ENCODE peak calls at places on chromosome 13, in four cellular contexts. One of them, this sample, is unnamed.
A peak's percentile ranks its signal among the peaks of the same experiment; 100 is the strongest.

GRCh38 chr13:98997738-98998641 is 20.1 kb upstream of the DOCK9 start:
- DNase-seq in HepG2: no peak
- DNase-seq in GM12878: no peak
- DNase-seq in K562: no peak
- DNase-seq in this sample: no peak

GRCh38 chr13:110278859-110279258 is 28.1 kb downstream of the COL4A1 start:
- DNase-seq in K562: no peak
- DNase-seq in GM12878: no peak
- DNase-seq in HepG2: no peak
- DNase-seq in this sample: no peak

GRCh38 chr13:109569938-109570711 is 216.3 kb downstream of the IRS2 start:
- DNase-seq in HepG2: no peak
- DNase-seq in K562: no peak
- DNase-seq in GM12878: peak; percentile 8
- DNase-seq in this sample: no peak

GRCh38 chr13:106163426-106163825 is 372.0 kb downstream of the EFNB2 start:
- DNase-seq in K562: no peak
- DNase-seq in GM12878: no peak
- DNase-seq in HepG2: no peak
- DNase-seq in this sample: peak; percentile 49

GRCh38 chr13:50012396-50013169 is 2.7 kb upstream of the KCNRG start:
- DNase-seq in GM12878: no peak
- DNase-seq in K562: no peak
- DNase-seq in HepG2: no peak
- DNase-seq in this sample: no peak

GRCh38 chr13:50365683-50366391 is 350.6 kb downstream of the KCNRG start:
- DNase-seq in HepG2: peak; percentile 61
- DNase-seq in GM12878: peak; percentile 67
- DNase-seq in K562: no peak
- DNase-seq in this sample: peak; percentile 79

GRCh38 chr13:97434417-97435296 is 688 bp downstream of the RAP2A start:
- DNase-seq in HepG2: no peak
- DNase-seq in K562: no peak
- DNase-seq in GM12878: no peak
- DNase-seq in this sample: peak; percentile 59

GRCh38 chr13:100550433-100550832 is 38.2 kb downstream of the GGACT start:
- DNase-seq in GM12878: no peak
- DNase-seq in HepG2: no peak
- DNase-seq in K562: no peak
- DNase-seq in this sample: no peak

GRCh38 chr13:113548778-113549621 is 35.6 kb upstream of the TFDP1 start:
- DNase-seq in GM12878: no peak
- DNase-seq in HepG2: no peak
- DNase-seq in K562: peak; percentile 27
- DNase-seq in this sample: no peak

GRCh38 chr13:47437411-47437810 is 540.6 kb upstream of the HTR2A start:
- DNase-seq in HepG2: no peak
- DNase-seq in GM12878: no peak
- DNase-seq in K562: no peak
- DNase-seq in this sample: no peak

GRCh38 chr13:93397619-93398018 is 171.0 kb downstream of the GPC6 start:
- DNase-seq in GM12878: no peak
- DNase-seq in HepG2: no peak
- DNase-seq in K562: no peak
- DNase-seq in this sample: no peak

GRCh38 chr13:108003626-108004025 is 211.7 kb downstream of the LIG4 start:
- DNase-seq in HepG2: no peak
- DNase-seq in GM12878: no peak
- DNase-seq in K562: no peak
- DNase-seq in this sample: no peak

GRCh38 chr13:51156666-51157065 is 45.6 kb upstream of the C13orf42 start:
- DNase-seq in HepG2: no peak
- DNase-seq in K562: no peak
- DNase-seq in GM12878: no peak
- DNase-seq in this sample: no peak

GRCh38 chr13:77478645-77478997 is 56.9 kb upstream of the SCEL start:
- DNase-seq in GM12878: no peak
- DNase-seq in HepG2: no peak
- DNase-seq in K562: no peak
- DNase-seq in this sample: no peak

GRCh38 chr13:95185851-95186250 is 115.4 kb downstream of the ABCC4 start:
- DNase-seq in K562: no peak
- DNase-seq in HepG2: no peak
- DNase-seq in GM12878: no peak
- DNase-seq in this sample: no peak

GRCh38 chr13:110116072-110116487 is 190.9 kb downstream of the COL4A1 start:
- DNase-seq in HepG2: peak; percentile 4
- DNase-seq in GM12878: no peak
- DNase-seq in K562: peak; percentile 74
- DNase-seq in this sample: peak; percentile 59

GRCh38 chr13:84126671-84127171 is 244.4 kb upstream of the SLITRK1 start:
- DNase-seq in HepG2: no peak
- DNase-seq in K562: no peak
- DNase-seq in GM12878: peak; percentile 20
- DNase-seq in this sample: no peak

GRCh38 chr13:69935043-69935442 is 172.6 kb upstream of the ATXN8OS start:
- DNase-seq in HepG2: peak; percentile 5
- DNase-seq in K562: peak; percentile 3
- DNase-seq in GM12878: no peak
- DNase-seq in this sample: no peak

GRCh38 chr13:46173656-46174055 is 8.3 kb downstream of the LCP1 start:
- DNase-seq in K562: no peak
- DNase-seq in HepG2: no peak
- DNase-seq in GM12878: no peak
- DNase-seq in this sample: no peak

GRCh38 chr13:107035778-107036177 is 467.8 kb upstream of the ARGLU1 start:
- DNase-seq in GM12878: no peak
- DNase-seq in K562: no peak
- DNase-seq in HepG2: no peak
- DNase-seq in this sample: no peak

GRCh38 chr13:109610517-109610916 is 175.9 kb downstream of the IRS2 start:
- DNase-seq in GM12878: no peak
- DNase-seq in K562: peak; percentile 5
- DNase-seq in HepG2: no peak
- DNase-seq in this sample: no peak

GRCh38 chr13:36244990-36245389 is 30.6 kb upstream of the SOHLH2 start:
- DNase-seq in K562: no peak
- DNase-seq in GM12878: no peak
- DNase-seq in HepG2: no peak
- DNase-seq in this sample: no peak

GRCh38 chr13:48412881-48413351 is at the start of gene LPAR6:
- DNase-seq in GM12878: no peak
- DNase-seq in K562: no peak
- DNase-seq in HepG2: peak; percentile 95
- DNase-seq in this sample: peak; percentile 88

GRCh38 chr13:95656386-95657015 is 12.0 kb upstream of the DZIP1 start:
- DNase-seq in GM12878: no peak
- DNase-seq in HepG2: no peak
- DNase-seq in K562: no peak
- DNase-seq in this sample: no peak

GRCh38 chr13:31927219-31927653 is 104.3 kb upstream of the FRY start:
- DNase-seq in K562: no peak
- DNase-seq in HepG2: peak; percentile 19
- DNase-seq in GM12878: no peak
- DNase-seq in this sample: no peak

GRCh38 chr13:70729369-70729768 is 621.1 kb upstream of the KLHL1 start:
- DNase-seq in K562: no peak
- DNase-seq in HepG2: no peak
- DNase-seq in GM12878: no peak
- DNase-seq in this sample: no peak

GRCh38 chr13:48069573-48069972 is 25.3 kb downstream of the MED4 start:
- DNase-seq in GM12878: no peak
- DNase-seq in K562: no peak
- DNase-seq in HepG2: no peak
- DNase-seq in this sample: no peak

GRCh38 chr13:25777509-25777908 is 274.3 kb downstream of the SHISA2 start:
- DNase-seq in K562: no peak
- DNase-seq in HepG2: no peak
- DNase-seq in GM12878: no peak
- DNase-seq in this sample: no peak

GRCh38 chr13:109781384-109782065 is 4.9 kb downstream of the IRS2 start:
- DNase-seq in HepG2: no peak
- DNase-seq in GM12878: no peak
- DNase-seq in K562: no peak
- DNase-seq in this sample: no peak

GRCh38 chr13:114082849-114083645 is 49.4 kb downstream of the RASA3 start:
- DNase-seq in K562: no peak
- DNase-seq in GM12878: no peak
- DNase-seq in HepG2: no peak
- DNase-seq in this sample: no peak

GRCh38 chr13:26786651-26787295 is 26.2 kb upstream of the GPR12 start:
- DNase-seq in HepG2: no peak
- DNase-seq in K562: no peak
- DNase-seq in GM12878: no peak
- DNase-seq in this sample: no peak
- H3K9ac ChIP-seq in HepG2: no peak overlapping the region
- H3K9ac ChIP-seq in K562: no peak overlapping the region
- H3K9ac ChIP-seq in GM12878: no peak overlapping the region
- H3K9ac ChIP-seq in this sample: no peak overlapping the region

GRCh38 chr13:67221630-67222226 is 8.4 kb downstream of the PCDH9 start:
- DNase-seq in GM12878: no peak
- DNase-seq in HepG2: no peak
- DNase-seq in K562: no peak
- DNase-seq in this sample: no peak
- H3K4me1 ChIP-seq in GM12878: no peaks in the 10 kb centered on the region
- H3K4me1 ChIP-seq in HepG2: no peaks in the 10 kb centered on the region
- H3K4me1 ChIP-seq in K562: no peaks in the 10 kb centered on the region
- H3K4me1 ChIP-seq in this sample: peaks cover 10% of the 10 kb centered on the region

GRCh38 chr13:23969672-23970071 is 72.4 kb upstream of the C1QTNF9B start:
- DNase-seq in GM12878: no peak
- DNase-seq in K562: no peak
- DNase-seq in HepG2: peak; percentile 49
- DNase-seq in this sample: no peak

GRCh38 chr13:23966221-23966690 is 69.0 kb upstream of the C1QTNF9B start:
- DNase-seq in K562: no peak
- DNase-seq in GM12878: no peak
- DNase-seq in HepG2: no peak
- DNase-seq in this sample: no peak

GRCh38 chr13:23963947-23964346 is 66.6 kb upstream of the C1QTNF9B start:
- DNase-seq in K562: no peak
- DNase-seq in GM12878: no peak
- DNase-seq in HepG2: no peak
- DNase-seq in this sample: no peak

GRCh38 chr13:23965346-23965745 is 68.0 kb upstream of the C1QTNF9B start:
- DNase-seq in HepG2: no peak
- DNase-seq in GM12878: no peak
- DNase-seq in K562: no peak
- DNase-seq in this sample: no peak

DNA sequence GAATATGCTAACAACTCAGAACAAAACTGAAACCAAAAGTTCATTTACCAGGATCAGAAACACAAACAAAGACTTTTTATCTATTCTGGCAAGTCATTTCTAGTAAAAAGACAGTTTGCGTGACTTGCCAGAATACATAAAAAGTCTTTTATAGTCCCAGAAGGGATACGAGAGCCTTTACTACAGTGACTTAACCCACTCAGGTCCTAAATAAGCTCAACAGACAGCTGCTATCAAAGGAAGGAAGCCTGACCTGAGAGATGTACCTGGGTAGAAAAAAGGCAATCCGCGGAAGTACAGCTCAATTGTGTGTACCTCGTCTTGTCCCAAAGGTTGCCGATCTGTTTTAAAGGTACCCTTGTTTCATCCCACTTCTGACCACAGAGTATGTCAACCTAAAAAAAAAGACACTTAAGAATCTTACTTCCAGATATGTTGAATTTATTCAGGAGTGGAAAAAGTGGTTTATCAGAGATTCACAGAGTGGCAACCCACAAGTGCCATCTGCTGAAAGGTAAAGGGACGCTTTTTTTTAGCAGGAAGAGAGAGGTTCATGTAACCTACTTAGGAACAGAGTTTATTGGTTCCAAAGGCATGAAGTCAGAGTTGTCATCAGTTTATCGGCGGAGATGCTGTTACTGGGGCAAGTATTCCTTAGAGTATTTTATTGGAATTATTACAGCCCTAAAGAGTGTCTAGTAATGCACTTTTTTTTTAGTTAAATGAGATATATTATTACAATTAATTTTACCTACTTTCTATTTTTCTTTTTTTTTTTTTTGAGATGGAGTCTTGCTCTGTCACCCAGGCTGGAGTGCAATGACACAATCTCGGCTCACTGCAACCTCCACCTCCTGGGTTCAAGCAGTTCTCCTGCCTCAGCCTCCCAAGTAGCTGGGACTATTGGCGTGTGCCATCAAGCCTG is 69.7 kb upstream of the C1QTNF9B start:
- DNase-seq in K562: no peak
- DNase-seq in GM12878: peak; percentile 51
- DNase-seq in HepG2: no peak
- DNase-seq in this sample: no peak
- TF ChIP-seq POLR2AphosphoS5 in K562: no peak
- TF ChIP-seq POLR2AphosphoS5 in GM12878: no peak
- TF ChIP-seq POLR2AphosphoS5 in HepG2: no peak
- TF ChIP-seq POLR2AphosphoS5 in this sample: no peak

GRCh38 chr13:21668665-21669599 is 1.9 kb upstream of the FGF9 start:
- DNase-seq in K562: no peak
- DNase-seq in HepG2: no peak
- DNase-seq in GM12878: no peak
- DNase-seq in this sample: no peak
- H3K9ac ChIP-seq in K562: no peak overlapping the region
- H3K9ac ChIP-seq in HepG2: no peak overlapping the region
- H3K9ac ChIP-seq in GM12878: peak overlapping the region; percentile 39
- H3K9ac ChIP-seq in this sample: no peak overlapping the region

DNA sequence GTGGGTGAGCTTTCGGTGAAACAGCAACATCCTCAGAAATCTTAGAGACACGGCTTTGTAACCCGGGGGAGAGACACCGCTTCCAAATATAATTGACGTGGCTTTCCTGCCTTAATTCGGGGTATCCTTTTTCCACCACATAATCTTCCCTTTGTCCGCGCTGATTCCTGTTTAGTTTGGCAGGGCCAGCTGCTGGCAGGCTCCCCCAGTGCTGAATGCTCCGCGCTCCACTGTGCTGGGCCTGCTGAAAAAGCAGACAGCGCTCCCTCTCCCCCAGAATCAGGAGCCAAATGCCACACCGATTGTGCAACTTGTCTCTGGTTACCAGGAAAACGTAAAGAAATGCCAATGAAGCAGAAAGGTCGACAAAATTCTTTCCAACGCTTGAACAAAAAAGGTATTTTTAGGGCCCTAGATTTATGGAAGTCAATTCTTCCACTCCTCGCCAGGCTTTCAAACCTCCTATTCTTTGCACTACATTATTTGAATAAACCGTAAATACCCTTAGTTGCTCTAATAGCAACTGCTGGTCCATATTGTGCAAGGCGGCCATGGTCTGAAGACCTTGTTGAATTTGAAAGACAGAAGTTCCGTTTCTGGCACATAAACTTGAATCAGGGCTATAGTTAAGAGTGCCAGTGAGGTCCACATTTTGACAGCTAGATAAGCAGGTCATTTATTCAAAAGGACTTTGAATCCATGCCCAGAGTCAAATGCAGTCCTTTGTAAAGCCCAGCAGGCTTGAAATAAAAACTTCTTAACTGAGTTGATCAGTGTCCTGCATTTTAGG is 206.7 kb upstream of the RFC3 start:
- DNase-seq in HepG2: peak; percentile 83
- DNase-seq in GM12878: no peak
- DNase-seq in K562: no peak
- DNase-seq in this sample: peak; percentile 80
- H3K4me1 ChIP-seq in HepG2: peaks cover 62% of the 10 kb centered on the region
- H3K4me1 ChIP-seq in GM12878: peaks cover 9% of the 10 kb centered on the region
- H3K4me1 ChIP-seq in K562: no peaks in the 10 kb centered on the region
- H3K4me1 ChIP-seq in this sample: peaks cover 14% of the 10 kb centered on the region

GRCh38 chr13:21043898-21044297 is 17.5 kb downstream of the LATS2 start:
- DNase-seq in HepG2: no peak
- DNase-seq in GM12878: no peak
- DNase-seq in K562: no peak
- DNase-seq in this sample: no peak
- TF ChIP-seq POLR2AphosphoS5 in HepG2: no peak
- TF ChIP-seq POLR2AphosphoS5 in GM12878: no peak
- TF ChIP-seq POLR2AphosphoS5 in K562: no peak
- TF ChIP-seq POLR2AphosphoS5 in this sample: no peak

This sample was measured in endothelial cell of umbilical vein.